ENCODE peak calls at places on chromosomes 16 and 17, in nine cellular contexts. N is transverse colon; B is activated CD4-positive, CD25-positive, alpha-beta regulatory T cell treated with anti-CD3 and anti-CD28 coated beads, Interleukin-2, amount 50 U/mL, for 16 hours; G is NCI-H345; Z is T follicular helper cell; H is bronchial epithelial cell; L is nucleus accumbens; S is activated T-helper 1 cell treated with anti-CD3 and anti-CD28 coated beads, Interleukin-12 subunit alpha, Interleukin-12 subunit beta, Interleukin-2, Interleukin-4 antibody, amounts not matched to agents 30 ng/mL and 10 ng/mL and 1 ng/mL, durations not matched to agents 14 hours and 24 hours and 36 hours; A is Caki2. M is an unnamed sample.

GRCh38 chr17:77124192-77124908 is 16.4 kb upstream of the SEC14L1 start:
- DNase-seq in S (no peak), L (no peak), A (peak), H (peak), N (no peak), Z (no peak), G (no peak), B (no peak), M (no peak)

GRCh38 chr17:38980455-38981217 is 13.4 kb upstream of the FBXO47 start:
- DNase-seq in L (no peak), N (no peak), S (no peak), A (no peak), G (no peak), B (no peak), Z (no peak), H (no peak), M (no peak)

GRCh38 chr16:70478912-70479341 is 24.5 kb downstream of the FCSK start:
- DNase-seq in A (no peak), Z (no peak), H (no peak), L (no peak), S (no peak), G (no peak), B (no peak), N (no peak), M (no peak)

GRCh38 chr16:23705517-23705902 is 7.5 kb downstream of the ERN2 start:
- DNase-seq in L (no peak), S (no peak), G (no peak), N (no peak), Z (no peak), B (no peak), A (no peak), H (no peak), M (no peak)

GRCh38 chr17:76542566-76542971 is 2.7 kb downstream of the PRCD start:
- DNase-seq in B (no peak), N (no peak), H (no peak), S (no peak), G (no peak), A (no peak), L (no peak), Z (no peak), M (no peak)

GRCh38 chr16:24013733-24014645 is 178.2 kb downstream of the PRKCB start:
- DNase-seq in S (peak), B (no peak), Z (peak), G (peak), H (no peak), A (no peak), N (peak), L (no peak), M (peak)

GRCh38 chr17:32258383-32259121 is 7.1 kb upstream of the RHBDL3 start:
- DNase-seq in G (peak), A (no peak), H (no peak), L (no peak), Z (no peak), N (no peak), B (no peak), S (no peak), M (no peak)

GRCh38 chr16:70578035-70578434 is 54.4 kb downstream of the SF3B3 start:
- DNase-seq in B (no peak), L (no peak), A (no peak), Z (no peak), S (no peak), G (no peak), H (no peak), N (no peak), M (no peak)

GRCh38 chr16:69188716-69189115 is 1.8 kb downstream of the SNTB2 start:
- DNase-seq in G (no peak), B (no peak), S (no peak), Z (no peak), L (no peak), N (no peak), H (peak), A (no peak), M (no peak)

GRCh38 chr17:283911-284675 is 68.5 kb downstream of the RPH3AL start:
- DNase-seq in A (no peak), G (no peak), H (no peak), L (no peak), N (no peak), S (no peak), Z (no peak), B (no peak), M (no peak)

GRCh38 chr17:41619162-41619933 is 5.0 kb downstream of the KRT17 start:
- DNase-seq in B (no peak), G (no peak), L (no peak), S (no peak), Z (no peak), A (no peak), N (no peak), H (peak), M (no peak)